ENCODE peak calls at places on chromosome 10, in seven cellular contexts. Z is prostate gland; B is CD4-positive, alpha-beta memory T cell; R is IMR-90; N is adipocyte; I is mesendoderm; S is pancreas. X is an unnamed sample. For H3K27me3 and H3K36me3, the result is how much of the 10 kb centered on the place peaks cover.

GRCh38 chr10:107739951-107740350 is 575.4 kb upstream of the SORCS1 start:
- DNase-seq in Z (no peak), B (no peak), R (no peak), N (no peak), I (no peak), S (no peak), X (no peak)

GRCh38 chr10:44978213-44978569 is 418 bp downstream of the DEPP1 start:
- DNase-seq in Z (no peak), B (no peak), R (no peak), N (no peak), I (no peak), S (no peak), X (no peak)

GRCh38 chr10:58554316-58554715 is 41.6 kb downstream of the BICC1 start:
- DNase-seq in Z (no peak), B (no peak), R (no peak), N (peak), I (no peak), S (no peak), X (no peak)

GRCh38 chr10:128848807-128849206 is 618.2 kb upstream of the MGMT start:
- DNase-seq in Z (no peak), B (no peak), R (no peak), N (no peak), I (no peak), S (no peak), X (no peak)

GRCh38 chr10:93755443-93756127 is 2.2 kb upstream of the LGI1 start:
- DNase-seq in Z (no peak), B (no peak), R (no peak), N (no peak), I (no peak), S (no peak), X (no peak)

GRCh38 chr10:58743466-58744115 is 230.9 kb downstream of the BICC1 start:
- DNase-seq in Z (no peak), B (no peak), R (peak), N (peak), I (peak), S (no peak), X (peak)

GRCh38 chr10:73262105-73262730 is 9.8 kb upstream of the MRPS16 start:
- DNase-seq in Z (no peak), B (no peak), R (peak), N (peak), I (peak), S (no peak), X (no peak)

GRCh38 chr10:104300736-104301292 is 31.8 kb downstream of the GSTO2 start:
- DNase-seq in Z (peak), B (no peak), R (peak), N (peak), I (peak), S (peak), X (no peak)

GRCh38 chr10:131750973-131751826 is 149.6 kb upstream of the PPP2R2D start:
- DNase-seq in Z (no peak), B (no peak), R (no peak), N (no peak), I (no peak), S (peak), X (peak)

GRCh38 chr10:70379581-70380176 is 2.7 kb downstream of the LRRC20 start:
- DNase-seq in Z (no peak), B (no peak), R (no peak), N (no peak), I (peak), S (no peak), X (peak)

GRCh38 chr10:116849271-116850057 is at the start of gene ENO4:
- DNase-seq in Z (peak), B (peak), R (peak), N (peak), I (peak), S (peak), X (peak)

GRCh38 chr10:73647211-73647874 is 6.1 kb upstream of the MYOZ1 start:
- DNase-seq in Z (peak), B (peak), R (no peak), N (no peak), I (peak), S (peak), X (peak)

GRCh38 chr10:78768041-78768569 is 300.7 kb upstream of the ZMIZ1 start:
- DNase-seq in Z (no peak), B (no peak), R (no peak), N (no peak), I (no peak), S (no peak), X (no peak)

GRCh38 chr10:28054211-28054888 is 55.5 kb upstream of the ODAD2 start:
- DNase-seq in Z (no peak), B (no peak), R (peak), N (peak), I (no peak), S (no peak), X (no peak)

GRCh38 chr10:132588301-132589013 is 50.9 kb downstream of the INPP5A start:
- DNase-seq in Z (no peak), B (no peak), R (no peak), N (no peak), I (no peak), S (no peak), X (peak)

GRCh38 chr10:68153473-68154210 is 44.4 kb downstream of the MYPN start:
- DNase-seq in Z (no peak), B (no peak), R (peak), N (peak), I (peak), S (no peak), X (peak)

GRCh38 chr10:62831346-62831745 is 15.2 kb upstream of the EGR2 start:
- DNase-seq in Z (no peak), B (no peak), R (peak), N (peak), I (no peak), S (no peak), X (no peak)

GRCh38 chr10:97186911-97187310 is 1.2 kb upstream of the SLIT1 start:
- DNase-seq in Z (no peak), B (no peak), R (no peak), N (no peak), I (no peak), S (no peak), X (no peak)
- H3K27me3 ChIP-seq in Z (under half), B (under half), R (half or more), N (half or more), I (under half), S (under half), X (under half)

GRCh38 chr10:99234739-99235468 is 748 bp downstream of the HPSE2 start:
- DNase-seq in Z (no peak), B (no peak), R (peak), N (peak), I (peak), S (no peak), X (no peak)

GRCh38 chr10:99234067-99234738 is 1.4 kb downstream of the HPSE2 start:
- DNase-seq in Z (peak), B (no peak), R (peak), N (peak), I (peak), S (peak), X (peak)

GRCh38 chr10:99232357-99232999 is 3.2 kb downstream of the HPSE2 start:
- DNase-seq in Z (no peak), B (no peak), R (no peak), N (peak), I (peak), S (peak), X (peak)

GRCh38 chr10:99233000-99233679 is 2.5 kb downstream of the HPSE2 start:
- DNase-seq in Z (no peak), B (no peak), R (no peak), N (no peak), I (peak), S (no peak), X (peak)

DNA sequence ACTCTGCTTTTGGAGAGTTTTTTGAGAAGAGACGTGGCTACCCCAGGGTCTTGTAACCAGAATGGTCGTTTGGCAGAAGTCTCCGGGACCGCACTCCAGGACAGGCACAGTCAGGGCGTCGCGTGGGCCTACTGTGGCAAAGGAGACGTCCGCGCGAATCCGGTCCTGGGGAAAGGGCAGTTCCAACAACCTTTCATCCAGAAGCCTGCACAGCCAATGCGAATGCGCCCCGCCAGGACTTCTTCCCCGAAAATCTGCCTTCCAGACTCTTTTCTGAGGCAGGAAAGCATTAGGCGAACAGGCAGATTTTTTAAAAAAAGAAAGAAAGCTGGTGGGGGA is 2.0 kb downstream of the HPSE2 start:
- DNase-seq in Z (no peak), B (no peak), R (no peak), N (no peak), I (no peak), S (peak), X (no peak)
- H3K36me3 ChIP-seq in Z (under half), B (under half), R (under half), N (under half), I (under half), S (under half), X (under half)

GRCh38 chr10:102291221-102291905 is 46.0 kb downstream of the GBF1 start:
- DNase-seq in Z (no peak), B (no peak), R (no peak), N (no peak), I (no peak), S (no peak), X (no peak)
- H3K4me3 ChIP-seq in Z (no peak), B (no peak), R (no peak), N (no peak), I (no peak), S (no peak), X (no peak)

GRCh38 chr10:80701706-80702105 is 164.0 kb downstream of the SH2D4B start:
- DNase-seq in Z (no peak), B (no peak), R (no peak), N (no peak), I (no peak), S (no peak), X (no peak)
- H3K27me3 ChIP-seq in Z (under half), B (under half), R (under half), N (under half), I (under half), S (under half), X (under half)

GRCh38 chr10:102146971-102147428 is 5.2 kb upstream of the NOLC1 start:
- DNase-seq in Z (no peak), B (no peak), R (no peak), N (no peak), I (no peak), S (no peak), X (peak)
- H3K36me3 ChIP-seq in Z (under half), B (under half), R (half or more), N (half or more), I (under half), S (under half), X (under half)

GRCh38 chr10:114632869-114633715 is 25.0 kb downstream of the ABLIM1 start:
- DNase-seq in Z (no peak), B (no peak), R (peak), N (peak), I (peak), S (no peak), X (peak)
- H3K4me3 ChIP-seq in Z (no peak), B (no peak), R (no peak), N (peak), I (no peak), S (no peak), X (no peak)